ENCODE peak calls at places on chromosome 15, in eight cellular contexts. One of them, this sample, is unnamed. For H3K27me3, the result is how much of the 10 kb centered on the place peaks cover.

GRCh38 chr15:68536331-68537095 is 42.3 kb upstream of the CORO2B start:
- DNase-seq in fibroblast of lung: peak
- DNase-seq in endothelial cell of umbilical vein: no peak
- DNase-seq in PC-3: peak
- DNase-seq in hepatocyte: no peak
- DNase-seq in GM23248: peak
- DNase-seq in HCT116: no peak
- DNase-seq in mammary epithelial cell: peak
- DNase-seq in this sample: peak

GRCh38 chr15:80615783-80616391 is 79.2 kb upstream of the ABHD17C start:
- DNase-seq in fibroblast of lung: peak
- DNase-seq in endothelial cell of umbilical vein: peak
- DNase-seq in PC-3: peak
- DNase-seq in hepatocyte: peak
- DNase-seq in GM23248: peak
- DNase-seq in HCT116: no peak
- DNase-seq in mammary epithelial cell: peak
- DNase-seq in this sample: peak

GRCh38 chr15:62444104-62445027 is 279.3 kb upstream of the C2CD4B start:
- DNase-seq in fibroblast of lung: peak
- DNase-seq in endothelial cell of umbilical vein: no peak
- DNase-seq in PC-3: peak
- DNase-seq in hepatocyte: no peak
- DNase-seq in GM23248: peak
- DNase-seq in HCT116: peak
- DNase-seq in mammary epithelial cell: peak
- DNase-seq in this sample: peak

GRCh38 chr15:80162059-80162554 is 9.3 kb downstream of the FAH start:
- DNase-seq in fibroblast of lung: peak
- DNase-seq in endothelial cell of umbilical vein: no peak
- DNase-seq in PC-3: no peak
- DNase-seq in hepatocyte: no peak
- DNase-seq in GM23248: no peak
- DNase-seq in HCT116: no peak
- DNase-seq in mammary epithelial cell: no peak
- DNase-seq in this sample: no peak

GRCh38 chr15:91348812-91349500 is 248.9 kb downstream of the SV2B start:
- DNase-seq in fibroblast of lung: no peak
- DNase-seq in endothelial cell of umbilical vein: no peak
- DNase-seq in PC-3: no peak
- DNase-seq in hepatocyte: no peak
- DNase-seq in GM23248: peak
- DNase-seq in HCT116: no peak
- DNase-seq in mammary epithelial cell: peak
- DNase-seq in this sample: peak

GRCh38 chr15:48557335-48557734 is 88.2 kb downstream of the FBN1 start:
- DNase-seq in fibroblast of lung: no peak
- DNase-seq in endothelial cell of umbilical vein: no peak
- DNase-seq in PC-3: no peak
- DNase-seq in hepatocyte: no peak
- DNase-seq in GM23248: no peak
- DNase-seq in HCT116: no peak
- DNase-seq in mammary epithelial cell: no peak
- DNase-seq in this sample: no peak

GRCh38 chr15:48337626-48338025 is 6.4 kb downstream of the DUT start:
- DNase-seq in fibroblast of lung: no peak
- DNase-seq in endothelial cell of umbilical vein: no peak
- DNase-seq in PC-3: no peak
- DNase-seq in hepatocyte: no peak
- DNase-seq in GM23248: no peak
- DNase-seq in HCT116: no peak
- DNase-seq in mammary epithelial cell: no peak
- DNase-seq in this sample: no peak

GRCh38 chr15:40238481-40238926 is 359 bp upstream of the PAK6 start:
- DNase-seq in fibroblast of lung: no peak
- DNase-seq in endothelial cell of umbilical vein: no peak
- DNase-seq in PC-3: no peak
- DNase-seq in hepatocyte: no peak
- DNase-seq in GM23248: no peak
- DNase-seq in HCT116: no peak
- DNase-seq in mammary epithelial cell: no peak
- DNase-seq in this sample: no peak

GRCh38 chr15:97759363-97759762 is 201.1 kb upstream of the ARRDC4 start:
- DNase-seq in fibroblast of lung: peak
- DNase-seq in endothelial cell of umbilical vein: peak
- DNase-seq in PC-3: peak
- DNase-seq in hepatocyte: no peak
- DNase-seq in GM23248: peak
- DNase-seq in HCT116: no peak
- DNase-seq in mammary epithelial cell: peak
- DNase-seq in this sample: peak

GRCh38 chr15:43748376-43748775 is 2.1 kb downstream of the PDIA3 start:
- DNase-seq in fibroblast of lung: peak
- DNase-seq in endothelial cell of umbilical vein: no peak
- DNase-seq in PC-3: peak
- DNase-seq in hepatocyte: no peak
- DNase-seq in GM23248: peak
- DNase-seq in HCT116: no peak
- DNase-seq in mammary epithelial cell: peak
- DNase-seq in this sample: no peak

GRCh38 chr15:69140306-69140705 is 20.1 kb upstream of the GLCE start:
- DNase-seq in fibroblast of lung: no peak
- DNase-seq in endothelial cell of umbilical vein: no peak
- DNase-seq in PC-3: no peak
- DNase-seq in hepatocyte: no peak
- DNase-seq in GM23248: no peak
- DNase-seq in HCT116: no peak
- DNase-seq in mammary epithelial cell: peak
- DNase-seq in this sample: no peak

GRCh38 chr15:30065025-30065801 is 17.5 kb upstream of the GOLGA8J start:
- DNase-seq in fibroblast of lung: peak
- DNase-seq in endothelial cell of umbilical vein: no peak
- DNase-seq in PC-3: peak
- DNase-seq in hepatocyte: no peak
- DNase-seq in GM23248: peak
- DNase-seq in HCT116: no peak
- DNase-seq in mammary epithelial cell: peak
- DNase-seq in this sample: peak

GRCh38 chr15:45026646-45027045 is 3.7 kb downstream of the SORD start:
- DNase-seq in fibroblast of lung: no peak
- DNase-seq in endothelial cell of umbilical vein: peak
- DNase-seq in PC-3: no peak
- DNase-seq in hepatocyte: no peak
- DNase-seq in GM23248: no peak
- DNase-seq in HCT116: no peak
- DNase-seq in mammary epithelial cell: no peak
- DNase-seq in this sample: no peak

GRCh38 chr15:36156855-36157521 is 422.4 kb upstream of the CDIN1 start:
- DNase-seq in fibroblast of lung: peak
- DNase-seq in endothelial cell of umbilical vein: no peak
- DNase-seq in PC-3: peak
- DNase-seq in hepatocyte: no peak
- DNase-seq in GM23248: peak
- DNase-seq in HCT116: no peak
- DNase-seq in mammary epithelial cell: no peak
- DNase-seq in this sample: peak

GRCh38 chr15:36161108-36161507 is 418.3 kb upstream of the CDIN1 start:
- DNase-seq in fibroblast of lung: no peak
- DNase-seq in endothelial cell of umbilical vein: no peak
- DNase-seq in PC-3: no peak
- DNase-seq in hepatocyte: no peak
- DNase-seq in GM23248: no peak
- DNase-seq in HCT116: no peak
- DNase-seq in mammary epithelial cell: no peak
- DNase-seq in this sample: no peak

DNA sequence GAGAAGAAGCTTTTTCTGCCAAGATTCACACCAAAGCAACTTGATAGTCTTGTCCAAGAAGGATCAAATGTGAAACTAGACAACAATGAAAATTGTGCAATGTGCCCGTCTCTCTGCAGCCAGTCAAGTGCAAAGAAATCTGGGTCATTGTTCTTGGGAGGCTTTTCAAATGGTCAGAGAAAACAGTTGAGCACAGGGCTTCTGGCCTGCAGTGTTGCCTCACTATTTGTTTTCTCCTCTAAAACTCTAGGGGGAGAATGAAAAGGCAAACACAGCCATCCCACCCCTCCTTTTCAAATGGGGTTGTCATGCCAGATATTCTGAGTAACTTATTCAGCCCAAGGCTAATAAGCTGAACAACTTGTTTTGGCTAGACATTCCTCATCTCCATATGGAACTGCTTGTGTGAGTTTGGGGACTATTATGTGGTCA is 417.6 kb upstream of the CDIN1 start:
- DNase-seq in fibroblast of lung: peak
- DNase-seq in endothelial cell of umbilical vein: no peak
- DNase-seq in PC-3: peak
- DNase-seq in hepatocyte: peak
- DNase-seq in GM23248: peak
- DNase-seq in HCT116: no peak
- DNase-seq in mammary epithelial cell: peak
- DNase-seq in this sample: no peak
- H2AFZ ChIP-seq in fibroblast of lung: no peak
- H2AFZ ChIP-seq in endothelial cell of umbilical vein: no peak
- H2AFZ ChIP-seq in PC-3: no peak
- H2AFZ ChIP-seq in hepatocyte: no peak
- H2AFZ ChIP-seq in GM23248: peak
- H2AFZ ChIP-seq in HCT116: no peak
- H2AFZ ChIP-seq in mammary epithelial cell: no peak
- H2AFZ ChIP-seq in this sample: no peak

GRCh38 chr15:93088200-93088980 is 621 bp downstream of the RGMA start:
- DNase-seq in fibroblast of lung: peak
- DNase-seq in endothelial cell of umbilical vein: no peak
- DNase-seq in PC-3: no peak
- DNase-seq in hepatocyte: peak
- DNase-seq in GM23248: peak
- DNase-seq in HCT116: no peak
- DNase-seq in mammary epithelial cell: peak
- DNase-seq in this sample: peak
- H3K27me3 ChIP-seq in fibroblast of lung: under half
- H3K27me3 ChIP-seq in endothelial cell of umbilical vein: under half
- H3K27me3 ChIP-seq in PC-3: half or more
- H3K27me3 ChIP-seq in hepatocyte: half or more
- H3K27me3 ChIP-seq in GM23248: half or more
- H3K27me3 ChIP-seq in HCT116: under half
- H3K27me3 ChIP-seq in mammary epithelial cell: under half
- H3K27me3 ChIP-seq in this sample: half or more

GRCh38 chr15:74304459-74304858 is 63.0 kb downstream of the CYP11A1 start:
- DNase-seq in fibroblast of lung: no peak
- DNase-seq in endothelial cell of umbilical vein: no peak
- DNase-seq in PC-3: no peak
- DNase-seq in hepatocyte: no peak
- DNase-seq in GM23248: no peak
- DNase-seq in HCT116: no peak
- DNase-seq in mammary epithelial cell: no peak
- DNase-seq in this sample: no peak

GRCh38 chr15:74303741-74304309 is 63.6 kb downstream of the CYP11A1 start:
- DNase-seq in fibroblast of lung: no peak
- DNase-seq in endothelial cell of umbilical vein: no peak
- DNase-seq in PC-3: no peak
- DNase-seq in hepatocyte: no peak
- DNase-seq in GM23248: no peak
- DNase-seq in HCT116: no peak
- DNase-seq in mammary epithelial cell: no peak
- DNase-seq in this sample: no peak

GRCh38 chr15:74302821-74303359 is 64.6 kb downstream of the CYP11A1 start:
- DNase-seq in fibroblast of lung: no peak
- DNase-seq in endothelial cell of umbilical vein: peak
- DNase-seq in PC-3: peak
- DNase-seq in hepatocyte: peak
- DNase-seq in GM23248: peak
- DNase-seq in HCT116: no peak
- DNase-seq in mammary epithelial cell: peak
- DNase-seq in this sample: no peak

GRCh38 chr15:74300057-74300620 is 64.0 kb downstream of the CCDC33 start:
- DNase-seq in fibroblast of lung: no peak
- DNase-seq in endothelial cell of umbilical vein: no peak
- DNase-seq in PC-3: no peak
- DNase-seq in hepatocyte: no peak
- DNase-seq in GM23248: no peak
- DNase-seq in HCT116: no peak
- DNase-seq in mammary epithelial cell: no peak
- DNase-seq in this sample: no peak

DNA sequence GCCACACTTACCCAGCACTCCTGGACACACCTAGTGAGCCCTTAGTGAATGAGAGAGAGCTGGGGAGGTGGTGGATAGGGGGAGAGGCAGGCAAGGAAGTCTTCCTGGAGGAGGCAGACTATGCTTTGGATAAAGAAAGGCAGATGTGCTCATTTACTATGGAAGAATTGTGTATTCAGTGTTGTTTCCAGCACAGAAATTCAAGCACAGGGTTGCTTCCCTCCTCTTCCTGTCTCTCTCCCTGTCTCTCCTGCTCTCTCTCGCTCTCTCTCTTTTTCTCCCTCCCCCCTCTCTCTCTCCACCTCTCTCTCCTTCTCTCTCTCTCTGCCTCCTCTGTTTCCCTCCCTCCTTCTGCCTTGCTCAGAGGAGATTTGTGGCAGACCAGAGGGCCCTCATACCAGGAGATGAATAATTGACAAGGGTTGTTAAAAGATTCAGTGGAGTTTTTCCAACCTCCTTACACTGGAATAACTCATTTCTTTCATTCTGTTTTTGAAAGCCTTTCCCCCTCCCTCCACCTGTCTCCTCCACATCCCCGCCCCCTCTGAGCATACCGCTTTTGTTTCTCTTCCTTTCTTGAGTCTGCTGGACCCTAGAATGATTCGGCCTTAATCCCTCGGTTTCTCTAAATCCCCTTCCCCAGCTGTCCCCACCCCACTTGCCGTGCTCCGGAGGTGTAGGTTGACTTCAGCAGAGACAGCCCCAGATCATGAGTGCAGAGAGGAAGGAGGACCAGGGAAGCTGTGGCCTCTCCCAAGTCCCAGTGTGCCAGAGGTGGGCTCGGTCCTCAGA is 65.7 kb downstream of the CCDC33 start:
- DNase-seq in fibroblast of lung: no peak
- DNase-seq in endothelial cell of umbilical vein: no peak
- DNase-seq in PC-3: no peak
- DNase-seq in hepatocyte: no peak
- DNase-seq in GM23248: no peak
- DNase-seq in HCT116: no peak
- DNase-seq in mammary epithelial cell: no peak
- DNase-seq in this sample: no peak
- TF ChIP-seq EZH2 in fibroblast of lung: no peak
- TF ChIP-seq EZH2 in endothelial cell of umbilical vein: no peak
- TF ChIP-seq EZH2 in PC-3: no peak
- TF ChIP-seq EZH2 in hepatocyte: no peak
- TF ChIP-seq EZH2 in GM23248: no peak
- TF ChIP-seq EZH2 in HCT116: no peak
- TF ChIP-seq EZH2 in mammary epithelial cell: no peak
- TF ChIP-seq EZH2 in this sample: no peak

GRCh38 chr15:56901931-56902330 is 16.5 kb upstream of the TCF12 start:
- DNase-seq in fibroblast of lung: no peak
- DNase-seq in endothelial cell of umbilical vein: no peak
- DNase-seq in PC-3: no peak
- DNase-seq in hepatocyte: no peak
- DNase-seq in GM23248: no peak
- DNase-seq in HCT116: no peak
- DNase-seq in mammary epithelial cell: no peak
- DNase-seq in this sample: no peak

GRCh38 chr15:56910801-56911200 is 7.6 kb upstream of the TCF12 start:
- DNase-seq in fibroblast of lung: no peak
- DNase-seq in endothelial cell of umbilical vein: no peak
- DNase-seq in PC-3: no peak
- DNase-seq in hepatocyte: no peak
- DNase-seq in GM23248: no peak
- DNase-seq in HCT116: no peak
- DNase-seq in mammary epithelial cell: no peak
- DNase-seq in this sample: no peak

GRCh38 chr15:56906766-56907165 is 11.7 kb upstream of the TCF12 start:
- DNase-seq in fibroblast of lung: no peak
- DNase-seq in endothelial cell of umbilical vein: no peak
- DNase-seq in PC-3: no peak
- DNase-seq in hepatocyte: no peak
- DNase-seq in GM23248: no peak
- DNase-seq in HCT116: no peak
- DNase-seq in mammary epithelial cell: peak
- DNase-seq in this sample: no peak
- H2AFZ ChIP-seq in fibroblast of lung: no peak
- H2AFZ ChIP-seq in endothelial cell of umbilical vein: no peak
- H2AFZ ChIP-seq in PC-3: no peak
- H2AFZ ChIP-seq in hepatocyte: no peak
- H2AFZ ChIP-seq in GM23248: no peak
- H2AFZ ChIP-seq in HCT116: no peak
- H2AFZ ChIP-seq in mammary epithelial cell: peak
- H2AFZ ChIP-seq in this sample: no peak

This sample was measured in astrocyte.